ENCODE peak calls at places on chromosomes 2 and 18, in six cellular contexts. T, F, J, H, X and Z are unnamed samples.

GRCh38 chr2:7019191-7019590 is 102.0 kb downstream of the RNF144A start:
- DNase-seq in T (no peak), F (no peak), J (no peak), H (no peak), X (no peak), Z (no peak)

GRCh38 chr2:203626952-203627681 is 79.3 kb upstream of the CD28 start:
- DNase-seq in T (no peak), F (peak), J (no peak), H (peak), X (no peak), Z (no peak)

GRCh38 chr2:54470241-54470938 is 14.3 kb downstream of the SPTBN1 start:
- DNase-seq in T (no peak), F (peak), J (no peak), H (peak), X (no peak), Z (no peak)

GRCh38 chr2:85698184-85698879 is 4.2 kb downstream of the GNLY start:
- DNase-seq in T (no peak), F (no peak), J (no peak), H (no peak), X (no peak), Z (no peak)

GRCh38 chr2:238703436-238703835 is 144.4 kb upstream of the TWIST2 start:
- DNase-seq in T (no peak), F (no peak), J (no peak), H (no peak), X (no peak), Z (no peak)

GRCh38 chr2:95023222-95023597 is 2.3 kb upstream of the MAL start:
- DNase-seq in T (no peak), F (no peak), J (no peak), H (no peak), X (no peak), Z (no peak)

GRCh38 chr2:138319616-138320015 is 182.0 kb upstream of the SPOPL start:
- DNase-seq in T (no peak), F (no peak), J (no peak), H (no peak), X (no peak), Z (no peak)

GRCh38 chr2:65800998-65801397 is 368.6 kb upstream of the SPRED2 start:
- DNase-seq in T (peak), F (peak), J (peak), H (no peak), X (no peak), Z (no peak)

GRCh38 chr2:46490521-46491141 is 11.3 kb downstream of the TMEM247 start:
- DNase-seq in T (peak), F (peak), J (peak), H (no peak), X (no peak), Z (no peak)

GRCh38 chr18:46563317-46563716 is 93.7 kb downstream of the LOXHD1 start:
- DNase-seq in T (no peak), F (no peak), J (peak), H (no peak), X (no peak), Z (no peak)

GRCh38 chr2:187299122-187299906 is 148.7 kb downstream of the CALCRL start:
- DNase-seq in T (no peak), F (peak), J (peak), H (peak), X (peak), Z (no peak)

GRCh38 chr2:205934443-205934842 is 151.5 kb downstream of the INO80D start:
- DNase-seq in T (no peak), F (peak), J (peak), H (peak), X (no peak), Z (no peak)

GRCh38 chr2:131646669-131647297 is 119.1 kb downstream of the CCDC74A start:
- DNase-seq in T (no peak), F (peak), J (no peak), H (no peak), X (no peak), Z (no peak)

GRCh38 chr2:1564506-1564905 is 151.2 kb downstream of the TPO start:
- DNase-seq in T (no peak), F (no peak), J (no peak), H (no peak), X (no peak), Z (no peak)

GRCh38 chr18:9048808-9049494 is 53.5 kb upstream of the NDUFV2 start:
- DNase-seq in T (no peak), F (peak), J (no peak), H (peak), X (no peak), Z (no peak)

GRCh38 chr18:45137089-45137423 is 456.4 kb downstream of the SETBP1 start:
- DNase-seq in T (no peak), F (no peak), J (no peak), H (no peak), X (no peak), Z (no peak)